ENCODE peak calls at places on chromosomes 6 and 20, in four cellular contexts. One of them, this sample, is unnamed.

GRCh38 chr6:106642476-106642875 is 13.1 kb downstream of the QRSL1 start:
- DNase-seq in GM12878: no peak
- DNase-seq in fibroblast of lung: no peak
- DNase-seq in PC-3: peak; percentile 3
- DNase-seq in this sample: no peak

GRCh38 chr6:104404377-104404776 is 455.3 kb downstream of the HACE1 start:
- DNase-seq in PC-3: no peak
- DNase-seq in fibroblast of lung: no peak
- DNase-seq in GM12878: no peak
- DNase-seq in this sample: no peak

GRCh38 chr6:105746130-105746505 is 340.0 kb upstream of the PRDM1 start:
- DNase-seq in PC-3: no peak
- DNase-seq in GM12878: no peak
- DNase-seq in fibroblast of lung: no peak
- DNase-seq in this sample: no peak

GRCh38 chr20:49700411-49701185 is 13.1 kb downstream of the B4GALT5 start:
- DNase-seq in fibroblast of lung: peak; percentile 77
- DNase-seq in GM12878: no peak
- DNase-seq in PC-3: peak; percentile 85
- DNase-seq in this sample: peak; percentile 85

GRCh38 chr6:130240232-130240631 is 17.5 kb upstream of the SAMD3 start:
- DNase-seq in PC-3: peak; percentile 46
- DNase-seq in GM12878: no peak
- DNase-seq in fibroblast of lung: peak; percentile 51
- DNase-seq in this sample: no peak

GRCh38 chr6:6230286-6230685 is 90.2 kb downstream of the F13A1 start:
- DNase-seq in GM12878: no peak
- DNase-seq in fibroblast of lung: no peak
- DNase-seq in PC-3: no peak
- DNase-seq in this sample: no peak

GRCh38 chr6:34106900-34107299 is 39.0 kb downstream of the GRM4 start:
- DNase-seq in PC-3: no peak
- DNase-seq in fibroblast of lung: no peak
- DNase-seq in GM12878: no peak
- DNase-seq in this sample: no peak

GRCh38 chr6:125846292-125847024 is 55.7 kb downstream of the NCOA7 start:
- DNase-seq in fibroblast of lung: no peak
- DNase-seq in PC-3: no peak
- DNase-seq in GM12878: no peak
- DNase-seq in this sample: no peak

GRCh38 chr6:116090251-116090650 is 10.4 kb upstream of the NT5DC1 start:
- DNase-seq in fibroblast of lung: no peak
- DNase-seq in GM12878: peak; percentile 74
- DNase-seq in PC-3: no peak
- DNase-seq in this sample: no peak

GRCh38 chr6:7424967-7425807 is 35.6 kb downstream of the RIOK1 start:
- DNase-seq in GM12878: no peak
- DNase-seq in PC-3: peak; percentile 77
- DNase-seq in fibroblast of lung: peak; percentile 23
- DNase-seq in this sample: peak; percentile 6

GRCh38 chr20:9912858-9913434 is 74.1 kb upstream of the PAK5 start:
- DNase-seq in GM12878: no peak
- DNase-seq in PC-3: peak; percentile 80
- DNase-seq in fibroblast of lung: peak; percentile 61
- DNase-seq in this sample: peak; percentile 63

GRCh38 chr6:155079985-155080452 is 84.9 kb downstream of the TIAM2 start:
- DNase-seq in PC-3: no peak
- DNase-seq in GM12878: peak; percentile 25
- DNase-seq in fibroblast of lung: no peak
- DNase-seq in this sample: peak; percentile 93

GRCh38 chr6:21352131-21352530 is 241.4 kb upstream of the SOX4 start:
- DNase-seq in GM12878: no peak
- DNase-seq in PC-3: no peak
- DNase-seq in fibroblast of lung: no peak
- DNase-seq in this sample: no peak

GRCh38 chr6:6599468-6599873 is 11.0 kb downstream of the LY86 start:
- DNase-seq in GM12878: no peak
- DNase-seq in PC-3: no peak
- DNase-seq in fibroblast of lung: no peak
- DNase-seq in this sample: no peak

GRCh38 chr20:46563170-46563847 is 12.9 kb upstream of the OCSTAMP start:
- DNase-seq in GM12878: no peak
- DNase-seq in fibroblast of lung: no peak
- DNase-seq in PC-3: no peak
- DNase-seq in this sample: no peak

DNA sequence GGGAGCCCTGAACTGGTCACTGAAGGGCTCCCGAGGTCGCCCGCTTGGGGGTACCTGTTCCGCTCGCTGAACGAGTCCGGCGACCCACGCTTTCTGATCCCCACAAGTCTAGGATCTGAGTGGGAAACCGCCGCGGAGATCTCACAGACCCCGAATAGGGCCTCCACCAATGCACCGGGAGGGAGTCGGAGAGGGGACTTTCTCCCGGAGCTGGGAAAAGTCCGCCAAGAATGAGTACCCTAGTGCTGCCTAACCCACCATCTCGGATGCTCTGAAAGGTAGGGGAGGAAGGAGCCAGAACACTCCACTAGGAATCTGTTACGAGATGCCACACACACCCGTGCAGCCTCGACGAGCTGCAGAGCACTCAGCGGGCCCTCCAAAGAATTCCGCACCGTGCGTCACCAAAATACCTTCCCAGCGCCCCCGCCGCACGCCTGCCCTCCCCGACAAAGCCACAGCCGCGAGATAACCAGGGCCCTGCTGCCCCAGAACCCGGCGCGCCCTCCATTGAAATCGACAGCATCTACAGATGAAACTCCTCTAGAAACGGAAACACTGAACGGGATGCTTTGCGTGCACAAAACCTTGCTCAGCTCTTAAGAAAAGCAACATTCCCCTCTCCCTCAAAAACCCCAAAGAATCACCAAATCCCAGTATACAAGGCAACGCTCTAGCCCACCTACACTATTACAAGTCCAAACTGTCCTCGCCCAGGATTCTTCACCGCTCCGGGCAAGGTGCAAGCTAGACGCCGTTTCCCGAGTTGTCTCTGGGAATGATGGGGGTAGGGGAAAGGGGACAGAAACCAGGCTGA is 686 bp downstream of the COL12A1 start:
- DNase-seq in GM12878: no peak
- DNase-seq in fibroblast of lung: peak; percentile 78
- DNase-seq in PC-3: peak; percentile 52
- DNase-seq in this sample: peak; percentile 46
- TF ChIP-seq EZH2 in GM12878: peak; percentile 67
- TF ChIP-seq EZH2 in fibroblast of lung: no peak
- TF ChIP-seq EZH2 in PC-3: no peak
- TF ChIP-seq EZH2 in this sample: no peak

GRCh38 chr20:54110041-54110440 is 39.6 kb upstream of the BCAS1 start:
- DNase-seq in PC-3: no peak
- DNase-seq in GM12878: no peak
- DNase-seq in fibroblast of lung: no peak
- DNase-seq in this sample: no peak

GRCh38 chr20:54112221-54112884 is 42.0 kb upstream of the BCAS1 start:
- DNase-seq in PC-3: no peak
- DNase-seq in GM12878: no peak
- DNase-seq in fibroblast of lung: no peak
- DNase-seq in this sample: no peak

GRCh38 chr20:54113553-54113952 is 43.2 kb upstream of the BCAS1 start:
- DNase-seq in GM12878: no peak
- DNase-seq in fibroblast of lung: no peak
- DNase-seq in PC-3: no peak
- DNase-seq in this sample: no peak

GRCh38 chr20:54110457-54110856 is 40.1 kb upstream of the BCAS1 start:
- DNase-seq in fibroblast of lung: no peak
- DNase-seq in GM12878: no peak
- DNase-seq in PC-3: no peak
- DNase-seq in this sample: no peak

DNA sequence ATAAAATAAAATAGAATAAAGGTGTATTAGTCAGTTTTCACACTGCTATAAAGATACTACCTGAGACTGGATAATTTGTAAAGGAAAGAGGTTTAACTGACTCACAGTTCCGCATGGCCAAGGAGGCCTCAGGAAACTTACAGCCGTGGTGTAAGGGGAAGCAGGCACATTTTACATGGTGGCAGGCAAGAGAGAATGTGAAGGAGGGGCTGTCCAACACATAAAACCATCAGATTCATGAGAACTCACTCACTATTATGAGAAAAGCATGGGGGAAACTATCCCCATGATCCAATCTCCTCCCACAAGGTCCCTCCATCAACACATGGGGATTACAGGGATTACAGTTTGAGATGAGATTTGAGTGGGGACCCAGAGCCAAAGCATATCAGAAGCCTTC is 41.1 kb upstream of the BCAS1 start:
- DNase-seq in fibroblast of lung: no peak
- DNase-seq in GM12878: no peak
- DNase-seq in PC-3: no peak
- DNase-seq in this sample: no peak
- H3K4me3 ChIP-seq in fibroblast of lung: no peak overlapping the region
- H3K4me3 ChIP-seq in GM12878: no peak overlapping the region
- H3K4me3 ChIP-seq in PC-3: no peak overlapping the region
- H3K4me3 ChIP-seq in this sample: no peak overlapping the region

GRCh38 chr20:31587545-31588389 is 17.3 kb upstream of the ID1 start:
- DNase-seq in GM12878: no peak
- DNase-seq in PC-3: no peak
- DNase-seq in fibroblast of lung: peak; percentile 57
- DNase-seq in this sample: peak; percentile 36
- TF ChIP-seq EZH2 in GM12878: no peak
- TF ChIP-seq EZH2 in PC-3: no peak
- TF ChIP-seq EZH2 in fibroblast of lung: no peak
- TF ChIP-seq EZH2 in this sample: no peak

DNA sequence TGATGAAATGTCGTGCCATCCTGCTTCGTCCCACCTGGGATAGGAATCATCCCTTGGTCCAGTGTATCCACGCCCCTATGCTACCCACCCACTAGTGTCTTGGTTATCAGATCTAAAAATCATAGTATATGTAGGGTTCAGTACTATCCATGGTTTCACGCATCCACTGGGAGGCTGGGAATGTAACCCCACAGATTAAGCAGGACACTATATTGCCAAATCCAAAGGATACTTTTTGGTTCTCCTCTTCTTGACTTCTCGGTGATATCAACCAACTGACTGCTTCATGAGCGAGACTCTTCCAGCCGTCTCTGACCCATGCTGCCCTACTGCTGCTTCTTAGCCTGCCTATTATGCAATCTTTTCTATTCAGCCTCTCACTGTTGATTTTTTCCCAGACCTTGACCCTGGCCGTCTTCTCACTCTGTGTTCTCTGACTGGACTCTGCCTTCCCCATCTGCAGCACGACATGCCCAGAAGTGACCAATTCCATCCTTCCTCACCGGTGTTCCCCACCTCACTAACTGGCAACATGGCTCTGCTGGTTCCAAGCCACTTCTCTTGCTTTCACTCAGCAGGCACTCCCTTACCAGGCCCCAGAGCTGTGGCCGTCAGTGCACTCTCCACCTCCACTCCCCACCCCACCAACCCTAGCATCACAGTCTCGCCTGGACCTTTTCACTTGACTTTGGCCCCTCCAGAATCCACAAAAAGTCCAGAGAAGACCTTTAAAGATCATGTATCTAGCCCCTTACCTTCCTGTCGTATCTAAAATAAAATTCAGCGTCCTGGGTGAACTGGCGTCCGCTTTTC is 34.5 kb downstream of the GFRA4 start:
- DNase-seq in fibroblast of lung: no peak
- DNase-seq in GM12878: no peak
- DNase-seq in PC-3: no peak
- DNase-seq in this sample: no peak
- H3K4me3 ChIP-seq in fibroblast of lung: no peak overlapping the region
- H3K4me3 ChIP-seq in GM12878: no peak overlapping the region
- H3K4me3 ChIP-seq in PC-3: no peak overlapping the region
- H3K4me3 ChIP-seq in this sample: no peak overlapping the region

DNA sequence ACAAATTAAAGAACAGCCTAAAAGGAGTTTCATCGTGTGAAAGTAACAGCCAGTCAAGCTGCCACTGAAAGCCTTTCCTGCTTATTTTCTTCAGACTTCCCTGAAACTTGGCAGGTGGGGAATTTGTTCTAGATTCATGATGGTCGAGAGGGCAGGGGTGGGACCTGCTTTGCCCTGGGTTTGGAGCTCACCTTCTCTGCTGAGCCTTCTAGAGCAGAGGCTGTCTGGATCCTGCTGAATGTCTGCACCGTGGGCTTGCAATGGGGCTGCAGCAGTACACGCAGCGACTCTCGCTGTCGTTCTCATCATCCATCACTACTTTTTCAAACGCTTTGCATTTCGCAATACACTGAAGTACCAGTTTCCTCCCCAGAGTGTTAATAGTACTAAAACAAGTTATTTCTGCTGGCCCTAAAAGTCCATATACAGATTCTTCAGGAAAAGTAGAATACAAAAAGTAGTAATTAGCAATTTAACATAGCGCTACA is 16.3 kb downstream of the FOXC1 start:
- DNase-seq in fibroblast of lung: peak; percentile 24
- DNase-seq in GM12878: no peak
- DNase-seq in PC-3: no peak
- DNase-seq in this sample: peak; percentile 41
- TF ChIP-seq EZH2 in fibroblast of lung: no peak
- TF ChIP-seq EZH2 in GM12878: no peak
- TF ChIP-seq EZH2 in PC-3: no peak
- TF ChIP-seq EZH2 in this sample: no peak

GRCh38 chr20:23257848-23258746 is 92.5 kb upstream of the NXT1 start:
- DNase-seq in GM12878: no peak
- DNase-seq in fibroblast of lung: peak; percentile 77
- DNase-seq in PC-3: peak; percentile 74
- DNase-seq in this sample: peak; percentile 97
- H3K4me3 ChIP-seq in GM12878: no peak overlapping the region
- H3K4me3 ChIP-seq in fibroblast of lung: no peak overlapping the region
- H3K4me3 ChIP-seq in PC-3: no peak overlapping the region
- H3K4me3 ChIP-seq in this sample: no peak overlapping the region

This sample was measured in endothelial cell of umbilical vein.